ENCODE peak calls at places on chromosomes 13 and 19, in seven cellular contexts. S is breast epithelium, Q is transverse colon, H is endothelial cell of umbilical vein, W is HCT116, T is GM12878, M is K562. E is an unnamed sample. For H3K27me3, the result is how much of the 10 kb centered on the place peaks cover.

GRCh38 chr19:44867578-44867977 is 21.5 kb downstream of the NECTIN2 start:
- DNase-seq in S (no peak), Q (no peak), H (no peak), W (no peak), T (no peak), M (peak), E (no peak)

GRCh38 chr13:48585456-48585840 is 52.6 kb upstream of the RCBTB2 start:
- DNase-seq in S (peak), Q (peak), H (peak), W (peak), T (no peak), M (no peak), E (no peak)

GRCh38 chr13:86725105-86725504 is 925.9 kb upstream of the SLITRK6 start:
- DNase-seq in S (no peak), Q (no peak), H (no peak), W (no peak), T (no peak), M (no peak), E (no peak)

GRCh38 chr19:17811681-17812080 is 9.6 kb downstream of the INSL3 start:
- DNase-seq in S (no peak), Q (no peak), H (no peak), W (no peak), T (no peak), M (no peak), E (no peak)

GRCh38 chr19:8611890-8612806 is 1.6 kb upstream of the ADAMTS10 start:
- DNase-seq in S (no peak), Q (peak), H (peak), W (no peak), T (no peak), M (no peak), E (no peak)

GRCh38 chr13:79435549-79435948 is 29.5 kb upstream of the RBM26 start:
- DNase-seq in S (no peak), Q (no peak), H (peak), W (no peak), T (no peak), M (no peak), E (no peak)

GRCh38 chr19:3364501-3364858 is 1.9 kb upstream of the NFIC start:
- DNase-seq in S (no peak), Q (no peak), H (no peak), W (no peak), T (no peak), M (no peak), E (no peak)

GRCh38 chr13:92843549-92843948 is 383.1 kb upstream of the GPC6 start:
- DNase-seq in S (no peak), Q (no peak), H (no peak), W (no peak), T (no peak), M (no peak), E (no peak)

GRCh38 chr13:23681253-23681652 is 111.0 kb downstream of the TNFRSF19 start:
- DNase-seq in S (no peak), Q (no peak), H (no peak), W (no peak), T (no peak), M (no peak), E (no peak)

GRCh38 chr13:99969934-99970760 is 1.4 kb downstream of the ZIC5 start:
- DNase-seq in S (no peak), Q (no peak), H (no peak), W (peak), T (no peak), M (peak), E (no peak)

GRCh38 chr13:51625555-51626345 is 41.5 kb downstream of the WDFY2 start:
- DNase-seq in S (no peak), Q (no peak), H (peak), W (no peak), T (no peak), M (no peak), E (no peak)

GRCh38 chr13:79369226-79369625 is 36.8 kb downstream of the RBM26 start:
- DNase-seq in S (no peak), Q (no peak), H (no peak), W (no peak), T (no peak), M (no peak), E (no peak)

GRCh38 chr13:95185851-95186250 is 115.4 kb downstream of the ABCC4 start:
- DNase-seq in S (no peak), Q (no peak), H (no peak), W (no peak), T (no peak), M (no peak), E (no peak)

GRCh38 chr13:86870388-86870966 is 800.7 kb upstream of the SLITRK5 start:
- DNase-seq in S (no peak), Q (no peak), H (peak), W (no peak), T (no peak), M (no peak), E (no peak)

GRCh38 chr13:48731957-48732569 is 78.3 kb downstream of the CYSLTR2 start:
- DNase-seq in S (no peak), Q (peak), H (peak), W (peak), T (no peak), M (peak), E (peak)

GRCh38 chr13:52723181-52723580 is 16.4 kb downstream of the CNMD start:
- DNase-seq in S (no peak), Q (no peak), H (no peak), W (no peak), T (no peak), M (no peak), E (no peak)

GRCh38 chr13:101959016-101959415 is 442.8 kb downstream of the FGF14 start:
- DNase-seq in S (no peak), Q (no peak), H (no peak), W (no peak), T (no peak), M (no peak), E (no peak)

GRCh38 chr13:19634129-19634740 is 776 bp downstream of the MPHOSPH8 start:
- DNase-seq in S (peak), Q (peak), H (peak), W (no peak), T (no peak), M (no peak), E (no peak)

GRCh38 chr13:48808689-48809088 is 155.0 kb downstream of the CYSLTR2 start:
- DNase-seq in S (no peak), Q (no peak), H (no peak), W (no peak), T (no peak), M (peak), E (no peak)

GRCh38 chr19:33098023-33098652 is 17.2 kb downstream of the GPATCH1 start:
- DNase-seq in S (no peak), Q (peak), H (no peak), W (no peak), T (no peak), M (no peak), E (no peak)

GRCh38 chr19:4172861-4173473 is 9.4 kb downstream of the SIRT6 start:
- DNase-seq in S (no peak), Q (peak), H (no peak), W (no peak), T (no peak), M (peak), E (no peak)

GRCh38 chr19:15398501-15399233 is 19.1 kb upstream of the AKAP8 start:
- DNase-seq in S (no peak), Q (no peak), H (no peak), W (no peak), T (no peak), M (no peak), E (no peak)

GRCh38 chr19:44684892-44685847 is 13.8 kb upstream of the CEACAM16 start:
- DNase-seq in S (no peak), Q (peak), H (peak), W (peak), T (no peak), M (peak), E (peak)

GRCh38 chr19:57506163-57506562 is 6.4 kb downstream of the ZNF773 start:
- DNase-seq in S (no peak), Q (no peak), H (no peak), W (no peak), T (no peak), M (no peak), E (no peak)

GRCh38 chr13:73168993-73169401 is 110.2 kb downstream of the KLF5 start:
- DNase-seq in S (peak), Q (peak), H (no peak), W (no peak), T (no peak), M (no peak), E (no peak)

GRCh38 chr19:18931316-18932162 is 9.5 kb downstream of the HOMER3 start:
- DNase-seq in S (no peak), Q (no peak), H (no peak), W (no peak), T (no peak), M (no peak), E (no peak)

GRCh38 chr19:19545128-19545591 is 7.1 kb downstream of the CILP2 start:
- DNase-seq in S (no peak), Q (no peak), H (no peak), W (no peak), T (no peak), M (no peak), E (no peak)

GRCh38 chr19:40225440-40226305 is 816 bp downstream of the CCNP start:
- DNase-seq in S (no peak), Q (no peak), H (no peak), W (no peak), T (no peak), M (no peak), E (no peak)

GRCh38 chr19:8324186-8325050 is 3.1 kb downstream of the RPS28 start:
- DNase-seq in S (no peak), Q (no peak), H (no peak), W (no peak), T (no peak), M (no peak), E (no peak)

GRCh38 chr19:44846455-44847143 is 502 bp downstream of the NECTIN2 start:
- DNase-seq in S (peak), Q (peak), H (peak), W (no peak), T (no peak), M (no peak), E (no peak)

GRCh38 chr13:29595380-29596063 is at the start of gene SLC7A1:
- DNase-seq in S (peak), Q (peak), H (peak), W (peak), T (peak), M (peak), E (peak)

GRCh38 chr19:16628984-16629691 is 1.1 kb upstream of the MED26 start:
- DNase-seq in S (peak), Q (peak), H (peak), W (no peak), T (peak), M (no peak), E (no peak)

GRCh38 chr13:94660695-94661324 is 51.5 kb downstream of the SOX21 start:
- DNase-seq in S (no peak), Q (no peak), H (peak), W (no peak), T (no peak), M (peak), E (no peak)

GRCh38 chr19:1811472-1811894 is 593 bp downstream of the ATP8B3 start:
- DNase-seq in S (peak), Q (peak), H (peak), W (peak), T (no peak), M (peak), E (peak)

GRCh38 chr13:84528408-84529055 is 646.3 kb upstream of the SLITRK1 start:
- DNase-seq in S (no peak), Q (no peak), H (no peak), W (no peak), T (no peak), M (no peak), E (no peak)

GRCh38 chr19:55176116-55176515 is 4.0 kb downstream of the SYT5 start:
- DNase-seq in S (no peak), Q (no peak), H (no peak), W (no peak), T (no peak), M (no peak), E (no peak)

GRCh38 chr19:6086081-6086858 is 24.0 kb downstream of the RFX2 start:
- DNase-seq in S (no peak), Q (no peak), H (peak), W (no peak), T (no peak), M (no peak), E (no peak)

GRCh38 chr13:106794131-106794530 is 226.2 kb upstream of the ARGLU1 start:
- DNase-seq in S (no peak), Q (no peak), H (no peak), W (no peak), T (no peak), M (no peak), E (no peak)

GRCh38 chr19:17041994-17042393 is 15.4 kb upstream of the CPAMD8 start:
- DNase-seq in S (no peak), Q (peak), H (peak), W (no peak), T (no peak), M (no peak), E (no peak)

GRCh38 chr19:4057913-4058695 is 8.6 kb downstream of the ZBTB7A start:
- DNase-seq in S (peak), Q (peak), H (peak), W (peak), T (no peak), M (peak), E (peak)

DNA sequence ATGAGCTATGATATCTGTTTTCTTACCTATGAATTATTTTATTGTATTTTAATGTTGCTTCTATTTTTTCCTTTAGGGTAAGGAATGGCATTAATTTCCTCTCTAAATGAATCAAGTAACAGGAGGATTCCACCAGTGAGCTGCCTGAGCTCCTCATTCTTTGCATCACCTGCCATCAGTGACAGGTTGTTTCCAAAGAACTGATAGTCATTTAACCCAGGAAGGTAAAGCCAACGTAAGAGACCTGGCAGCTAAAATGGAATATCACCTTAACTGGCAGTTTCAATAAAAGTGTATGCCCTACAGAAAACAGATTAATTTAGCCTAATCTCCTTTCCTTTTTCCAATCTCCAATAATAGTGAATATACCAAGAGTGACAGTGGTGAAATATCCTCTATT is 812.0 kb downstream of the SLITRK5 start:
- DNase-seq in S (no peak), Q (no peak), H (no peak), W (no peak), T (no peak), M (no peak), E (no peak)
- TF ChIP-seq POLR2AphosphoS5 in S (no peak), Q (no peak), H (no peak), W (no peak), T (no peak), M (no peak), E (no peak)

GRCh38 chr19:49421039-49421877 is 2.0 kb downstream of the PTH2 start:
- DNase-seq in S (peak), Q (peak), H (peak), W (no peak), T (no peak), M (peak), E (peak)
- H3K27me3 ChIP-seq in S (half or more), Q (half or more), H (half or more), W (under half), T (under half), M (under half), E (half or more)

GRCh38 chr13:91359071-91359470 is 11.6 kb downstream of the MIR17HG start:
- DNase-seq in S (no peak), Q (no peak), H (no peak), W (no peak), T (no peak), M (no peak), E (no peak)
- TF ChIP-seq POLR2AphosphoS5 in S (no peak), Q (no peak), H (no peak), W (no peak), T (no peak), M (no peak), E (no peak)

DNA sequence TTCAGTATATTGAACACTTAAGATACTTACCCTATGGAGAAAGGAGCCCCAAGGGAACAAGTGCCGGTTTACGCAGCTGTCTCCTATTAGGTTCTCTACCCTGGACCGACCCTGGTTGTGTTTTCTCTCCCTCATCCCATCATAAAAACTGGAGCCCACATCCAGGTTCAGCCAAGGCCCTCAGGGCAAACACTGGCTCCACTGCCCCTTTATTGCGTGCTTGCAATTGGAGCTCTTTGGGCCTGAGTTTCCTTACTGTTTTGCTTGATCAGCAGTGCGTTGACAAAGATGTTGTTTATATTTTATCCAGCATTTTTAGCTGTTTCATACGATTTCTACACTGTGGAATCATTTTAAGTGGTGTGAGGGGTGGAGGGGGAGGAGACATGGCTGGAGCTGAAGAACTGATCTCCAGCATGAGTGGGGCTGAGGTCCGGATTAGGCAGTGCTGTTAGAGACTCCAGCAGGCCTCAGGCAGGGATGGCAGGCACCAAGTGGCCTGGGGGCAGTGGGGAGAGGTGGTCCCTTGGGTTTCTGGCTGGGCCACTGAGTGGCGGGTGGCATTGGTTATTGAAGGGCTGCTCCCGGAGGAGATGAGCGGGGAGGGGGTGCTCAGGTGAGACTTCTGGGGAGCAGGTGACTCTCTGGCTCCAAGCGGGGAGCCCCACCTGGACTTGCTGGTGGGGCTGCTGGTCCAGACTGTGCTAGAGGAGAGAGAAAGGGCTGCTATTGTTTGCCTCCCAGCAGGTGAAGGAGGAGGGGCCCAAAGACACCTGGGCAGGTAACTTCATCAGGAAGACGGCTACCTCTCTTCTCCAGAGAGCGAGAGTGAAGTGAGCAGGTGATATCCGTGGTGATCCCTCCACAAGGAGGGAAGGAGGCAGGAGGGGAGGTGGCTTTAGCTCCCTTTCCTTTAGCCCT is 62.3 kb upstream of the RNF113B start:
- DNase-seq in S (no peak), Q (no peak), H (no peak), W (no peak), T (no peak), M (no peak), E (no peak)
- H3K27me3 ChIP-seq in S (under half), Q (under half), H (under half), W (under half), T (under half), M (under half), E (under half)

DNA sequence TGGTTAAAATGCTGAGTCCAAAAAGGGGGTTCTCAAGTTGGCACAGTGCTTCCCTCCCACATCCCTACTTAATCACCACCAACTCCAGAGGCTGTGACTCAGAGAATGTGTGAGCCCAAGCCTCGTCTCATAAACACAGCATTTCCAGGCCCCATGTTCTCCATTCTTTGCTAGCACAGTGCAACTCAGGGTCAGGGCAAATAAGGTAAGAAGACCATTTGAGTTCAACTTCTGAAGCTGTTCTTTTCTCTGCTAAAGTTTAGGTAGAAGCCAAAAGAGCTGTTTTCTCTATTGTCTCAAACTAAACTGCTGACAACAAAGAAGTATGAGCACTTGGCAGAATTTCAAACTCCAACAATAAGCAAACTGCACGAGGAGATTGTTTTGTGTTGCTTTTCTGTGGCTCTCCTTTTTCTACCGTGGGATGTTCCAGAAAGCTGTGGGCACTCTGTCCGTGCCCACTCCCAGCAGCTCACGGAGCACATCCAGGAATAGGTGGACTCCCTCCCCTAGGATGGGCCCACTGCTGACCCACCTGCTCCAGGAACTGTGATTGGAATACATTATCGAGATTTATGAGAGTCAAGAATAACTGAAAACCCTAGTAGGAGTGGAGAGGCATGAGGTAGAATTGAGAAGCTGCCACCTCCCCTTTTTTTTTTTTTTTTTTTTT is 494.3 kb downstream of the COG6 start:
- DNase-seq in S (no peak), Q (no peak), H (peak), W (no peak), T (no peak), M (no peak), E (no peak)
- TF ChIP-seq POLR2AphosphoS5 in S (peak), Q (peak), H (peak), W (no peak), T (no peak), M (no peak), E (no peak)

GRCh38 chr19:51544038-51544437 is 12.6 kb upstream of the SIGLEC6 start:
- DNase-seq in S (no peak), Q (no peak), H (no peak), W (no peak), T (no peak), M (no peak), E (no peak)
- H3K27me3 ChIP-seq in S (under half), Q (under half), H (under half), W (half or more), T (under half), M (under half), E (under half)

DNA sequence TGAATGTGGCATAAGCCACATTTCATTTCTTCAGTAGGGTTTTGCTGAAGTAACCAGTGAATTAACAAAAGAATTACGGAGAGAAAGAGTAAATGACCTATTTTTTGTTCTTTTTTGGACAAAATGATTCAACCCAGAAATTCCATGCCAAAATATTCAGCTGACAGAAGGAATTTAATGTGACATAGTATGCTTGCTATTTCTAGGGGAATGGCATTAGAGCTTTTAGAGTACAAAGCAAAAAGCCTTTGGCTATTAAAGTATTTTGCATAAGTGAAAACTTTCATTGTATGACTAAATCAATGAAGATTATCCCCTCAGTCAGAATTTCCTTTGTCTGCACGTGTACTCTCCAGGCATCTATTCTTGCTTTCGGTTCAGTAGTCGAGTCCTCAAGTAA is 465.3 kb downstream of the COG6 start:
- DNase-seq in S (no peak), Q (no peak), H (no peak), W (no peak), T (no peak), M (no peak), E (no peak)
- TF ChIP-seq POLR2AphosphoS5 in S (no peak), Q (no peak), H (no peak), W (no peak), T (no peak), M (no peak), E (no peak)

GRCh38 chr19:29596080-29596479 is 10.0 kb upstream of the POP4 start:
- DNase-seq in S (no peak), Q (no peak), H (no peak), W (no peak), T (no peak), M (no peak), E (no peak)
- H3K27me3 ChIP-seq in S (half or more), Q (half or more), H (under half), W (under half), T (under half), M (under half), E (under half)

GRCh38 chr19:10567696-10568443 is 909 bp downstream of the CDKN2D start:
- DNase-seq in S (no peak), Q (no peak), H (no peak), W (no peak), T (no peak), M (no peak), E (no peak)

GRCh38 chr19:10568444-10568825 is 344 bp downstream of the CDKN2D start:
- DNase-seq in S (peak), Q (peak), H (no peak), W (no peak), T (no peak), M (no peak), E (no peak)

GRCh38 chr19:10566408-10566657 is 523 bp upstream of the KRI1 start:
- DNase-seq in S (no peak), Q (no peak), H (no peak), W (no peak), T (no peak), M (no peak), E (no peak)

GRCh38 chr19:10566658-10567410 is 1.0 kb upstream of the KRI1 start:
- DNase-seq in S (no peak), Q (peak), H (no peak), W (no peak), T (peak), M (no peak), E (peak)

GRCh38 chr19:10568826-10569651 is at the start of gene CDKN2D:
- DNase-seq in S (peak), Q (peak), H (peak), W (peak), T (peak), M (peak), E (peak)
- TF ChIP-seq POLR2AphosphoS5 in S (no peak), Q (peak), H (no peak), W (peak), T (no peak), M (peak), E (peak)

E was measured in HL-60.